ENCODE peak calls at places on chromosomes 11 and 22, in six cellular contexts. One of them, this sample, is unnamed.

GRCh38 chr11:65213322-65214211 is 31.8 kb downstream of the CAPN1 start:
- DNase-seq in spleen: peak; percentile 87
- DNase-seq in fibroblast of the aortic adventitia: no peak
- DNase-seq in Panc1: no peak
- DNase-seq in cardiac fibroblast: no peak
- DNase-seq in coronary artery: no peak
- DNase-seq in this sample: no peak

GRCh38 chr11:124798991-124799383 is 1.2 kb downstream of the MSANTD2 start:
- DNase-seq in spleen: no peak
- DNase-seq in fibroblast of the aortic adventitia: peak; percentile 81
- DNase-seq in Panc1: no peak
- DNase-seq in cardiac fibroblast: peak; percentile 55
- DNase-seq in coronary artery: no peak
- DNase-seq in this sample: no peak

GRCh38 chr11:129190087-129190486 is 2.0 kb downstream of the ARHGAP32 start:
- DNase-seq in spleen: no peak
- DNase-seq in fibroblast of the aortic adventitia: no peak
- DNase-seq in Panc1: peak; percentile 12
- DNase-seq in cardiac fibroblast: peak; percentile 30
- DNase-seq in coronary artery: no peak
- DNase-seq in this sample: no peak

GRCh38 chr11:11620251-11620965 is 1.4 kb downstream of the GALNT18 start:
- DNase-seq in spleen: peak; percentile 78
- DNase-seq in fibroblast of the aortic adventitia: peak; percentile 9
- DNase-seq in Panc1: no peak
- DNase-seq in cardiac fibroblast: no peak
- DNase-seq in coronary artery: peak; percentile 80
- DNase-seq in this sample: peak; percentile 69

GRCh38 chr11:64745523-64746328 is 1.8 kb upstream of the RASGRP2 start:
- DNase-seq in spleen: peak; percentile 96
- DNase-seq in fibroblast of the aortic adventitia: peak; percentile 24
- DNase-seq in Panc1: no peak
- DNase-seq in cardiac fibroblast: peak; percentile 40
- DNase-seq in coronary artery: peak; percentile 97
- DNase-seq in this sample: no peak

GRCh38 chr22:45903355-45904149 is 73.4 kb downstream of the WNT7B start:
- DNase-seq in spleen: no peak
- DNase-seq in fibroblast of the aortic adventitia: peak; percentile 59
- DNase-seq in Panc1: no peak
- DNase-seq in cardiac fibroblast: peak; percentile 59
- DNase-seq in coronary artery: no peak
- DNase-seq in this sample: no peak

GRCh38 chr11:73359930-73360742 is 16.1 kb upstream of the RELT start:
- DNase-seq in spleen: no peak
- DNase-seq in fibroblast of the aortic adventitia: peak; percentile 55
- DNase-seq in Panc1: no peak
- DNase-seq in cardiac fibroblast: peak; percentile 47
- DNase-seq in coronary artery: no peak
- DNase-seq in this sample: no peak

GRCh38 chr11:70731670-70732492 is 333.6 kb downstream of the CTTN start:
- DNase-seq in spleen: peak; percentile 48
- DNase-seq in fibroblast of the aortic adventitia: no peak
- DNase-seq in Panc1: no peak
- DNase-seq in cardiac fibroblast: no peak
- DNase-seq in coronary artery: no peak
- DNase-seq in this sample: no peak

GRCh38 chr22:26065847-26066246 is 103.4 kb upstream of the SEZ6L start:
- DNase-seq in spleen: no peak
- DNase-seq in fibroblast of the aortic adventitia: no peak
- DNase-seq in Panc1: no peak
- DNase-seq in cardiac fibroblast: no peak
- DNase-seq in coronary artery: no peak
- DNase-seq in this sample: no peak

GRCh38 chr22:46073683-46074504 is 76.4 kb upstream of the PPARA start:
- DNase-seq in spleen: peak; percentile 75
- DNase-seq in fibroblast of the aortic adventitia: peak; percentile 53
- DNase-seq in Panc1: no peak
- DNase-seq in cardiac fibroblast: peak; percentile 44
- DNase-seq in coronary artery: peak; percentile 83
- DNase-seq in this sample: peak; percentile 37

GRCh38 chr11:27234043-27234668 is 128.9 kb downstream of the CCDC34 start:
- DNase-seq in spleen: peak; percentile 73
- DNase-seq in fibroblast of the aortic adventitia: peak; percentile 99
- DNase-seq in Panc1: no peak
- DNase-seq in cardiac fibroblast: peak; percentile 91
- DNase-seq in coronary artery: no peak
- DNase-seq in this sample: no peak

GRCh38 chr11:32916361-32916760 is 23.8 kb downstream of the QSER1 start:
- DNase-seq in spleen: no peak
- DNase-seq in fibroblast of the aortic adventitia: no peak
- DNase-seq in Panc1: no peak
- DNase-seq in cardiac fibroblast: no peak
- DNase-seq in coronary artery: no peak
- DNase-seq in this sample: no peak

GRCh38 chr11:133595998-133596590 is 63.8 kb upstream of the OPCML start:
- DNase-seq in spleen: no peak
- DNase-seq in fibroblast of the aortic adventitia: no peak
- DNase-seq in Panc1: no peak
- DNase-seq in cardiac fibroblast: no peak
- DNase-seq in coronary artery: no peak
- DNase-seq in this sample: no peak

GRCh38 chr11:1299621-1300020 is 9.8 kb downstream of the TOLLIP start:
- DNase-seq in spleen: peak; percentile 76
- DNase-seq in fibroblast of the aortic adventitia: no peak
- DNase-seq in Panc1: no peak
- DNase-seq in cardiac fibroblast: no peak
- DNase-seq in coronary artery: peak; percentile 71
- DNase-seq in this sample: peak; percentile 61

GRCh38 chr11:130217632-130218031 is 58.0 kb downstream of the ST14 start:
- DNase-seq in spleen: peak; percentile 57
- DNase-seq in fibroblast of the aortic adventitia: no peak
- DNase-seq in Panc1: no peak
- DNase-seq in cardiac fibroblast: no peak
- DNase-seq in coronary artery: no peak
- DNase-seq in this sample: no peak

GRCh38 chr22:24155597-24156145 is 25.6 kb upstream of the SUSD2 start:
- DNase-seq in spleen: peak; percentile 94
- DNase-seq in fibroblast of the aortic adventitia: peak; percentile 62
- DNase-seq in Panc1: no peak
- DNase-seq in cardiac fibroblast: peak; percentile 62
- DNase-seq in coronary artery: peak; percentile 87
- DNase-seq in this sample: no peak

GRCh38 chr22:30611197-30611596 is 4.2 kb downstream of the TCN2 start:
- DNase-seq in spleen: no peak
- DNase-seq in fibroblast of the aortic adventitia: no peak
- DNase-seq in Panc1: no peak
- DNase-seq in cardiac fibroblast: no peak
- DNase-seq in coronary artery: no peak
- DNase-seq in this sample: no peak

GRCh38 chr11:64348611-64349387 is 8.8 kb downstream of the CCDC88B start:
- DNase-seq in spleen: no peak
- DNase-seq in fibroblast of the aortic adventitia: no peak
- DNase-seq in Panc1: no peak
- DNase-seq in cardiac fibroblast: no peak
- DNase-seq in coronary artery: no peak
- DNase-seq in this sample: no peak

GRCh38 chr22:28426346-28427132 is 253.1 kb downstream of the TTC28 start:
- DNase-seq in spleen: no peak
- DNase-seq in fibroblast of the aortic adventitia: peak; percentile 90
- DNase-seq in Panc1: no peak
- DNase-seq in cardiac fibroblast: peak; percentile 34
- DNase-seq in coronary artery: no peak
- DNase-seq in this sample: no peak

GRCh38 chr22:50671641-50672040 is 982 bp upstream of the SHANK3 start:
- DNase-seq in spleen: no peak
- DNase-seq in fibroblast of the aortic adventitia: no peak
- DNase-seq in Panc1: no peak
- DNase-seq in cardiac fibroblast: peak; percentile 54
- DNase-seq in coronary artery: peak; percentile 62
- DNase-seq in this sample: no peak

GRCh38 chr11:72773696-72774095 is 20.2 kb downstream of the STARD10 start:
- DNase-seq in spleen: no peak
- DNase-seq in fibroblast of the aortic adventitia: no peak
- DNase-seq in Panc1: no peak
- DNase-seq in cardiac fibroblast: peak; percentile 18
- DNase-seq in coronary artery: no peak
- DNase-seq in this sample: no peak

GRCh38 chr22:50305658-50306566 is 1.5 kb downstream of the PLXNB2 start:
- DNase-seq in spleen: no peak
- DNase-seq in fibroblast of the aortic adventitia: peak; percentile 95
- DNase-seq in Panc1: peak; percentile 12
- DNase-seq in cardiac fibroblast: peak; percentile 95
- DNase-seq in coronary artery: peak; percentile 93
- DNase-seq in this sample: peak; percentile 99

GRCh38 chr11:3905080-3905953 is 49.9 kb downstream of the STIM1 start:
- DNase-seq in spleen: no peak
- DNase-seq in fibroblast of the aortic adventitia: peak; percentile 84
- DNase-seq in Panc1: no peak
- DNase-seq in cardiac fibroblast: peak; percentile 91
- DNase-seq in coronary artery: no peak
- DNase-seq in this sample: peak; percentile 58

GRCh38 chr11:73331138-73331916 is 23.3 kb downstream of the ARHGEF17 start:
- DNase-seq in spleen: no peak
- DNase-seq in fibroblast of the aortic adventitia: peak; percentile 39
- DNase-seq in Panc1: no peak
- DNase-seq in cardiac fibroblast: no peak
- DNase-seq in coronary artery: no peak
- DNase-seq in this sample: no peak

GRCh38 chr11:86954288-86955110 is 696 bp downstream of the FZD4 start:
- DNase-seq in spleen: no peak
- DNase-seq in fibroblast of the aortic adventitia: peak; percentile 53
- DNase-seq in Panc1: no peak
- DNase-seq in cardiac fibroblast: no peak
- DNase-seq in coronary artery: peak; percentile 78
- DNase-seq in this sample: no peak

GRCh38 chr22:44143596-44143995 is 37.1 kb upstream of the PARVG start:
- DNase-seq in spleen: no peak
- DNase-seq in fibroblast of the aortic adventitia: no peak
- DNase-seq in Panc1: no peak
- DNase-seq in cardiac fibroblast: no peak
- DNase-seq in coronary artery: no peak
- DNase-seq in this sample: no peak

GRCh38 chr11:117828641-117829368 is 4.3 kb upstream of the FXYD2 start:
- DNase-seq in spleen: peak; percentile 84
- DNase-seq in fibroblast of the aortic adventitia: peak; percentile 23
- DNase-seq in Panc1: no peak
- DNase-seq in cardiac fibroblast: peak; percentile 51
- DNase-seq in coronary artery: peak; percentile 84
- DNase-seq in this sample: no peak

GRCh38 chr11:110377451-110377850 is 52.3 kb upstream of the FDX1 start:
- DNase-seq in spleen: no peak
- DNase-seq in fibroblast of the aortic adventitia: no peak
- DNase-seq in Panc1: no peak
- DNase-seq in cardiac fibroblast: no peak
- DNase-seq in coronary artery: no peak
- DNase-seq in this sample: no peak

GRCh38 chr11:83292709-83293435 is 6.7 kb upstream of the CCDC90B start:
- DNase-seq in spleen: no peak
- DNase-seq in fibroblast of the aortic adventitia: peak; percentile 84
- DNase-seq in Panc1: peak; percentile 17
- DNase-seq in cardiac fibroblast: peak; percentile 87
- DNase-seq in coronary artery: no peak
- DNase-seq in this sample: no peak

GRCh38 chr22:41565403-41566054 is 4.7 kb downstream of the CSDC2 start:
- DNase-seq in spleen: no peak
- DNase-seq in fibroblast of the aortic adventitia: peak; percentile 83
- DNase-seq in Panc1: no peak
- DNase-seq in cardiac fibroblast: peak; percentile 85
- DNase-seq in coronary artery: no peak
- DNase-seq in this sample: no peak

GRCh38 chr11:74134661-74135515 is 35.9 kb downstream of the C2CD3 start:
- DNase-seq in spleen: no peak
- DNase-seq in fibroblast of the aortic adventitia: no peak
- DNase-seq in Panc1: no peak
- DNase-seq in cardiac fibroblast: peak; percentile 46
- DNase-seq in coronary artery: no peak
- DNase-seq in this sample: peak; percentile 79

GRCh38 chr11:102810943-102811528 is 13.1 kb upstream of the MMP1 start:
- DNase-seq in spleen: no peak
- DNase-seq in fibroblast of the aortic adventitia: peak; percentile 63
- DNase-seq in Panc1: no peak
- DNase-seq in cardiac fibroblast: peak; percentile 50
- DNase-seq in coronary artery: no peak
- DNase-seq in this sample: no peak

GRCh38 chr11:10351768-10352641 is 47.1 kb downstream of the ADM start:
- DNase-seq in spleen: no peak
- DNase-seq in fibroblast of the aortic adventitia: peak; percentile 86
- DNase-seq in Panc1: peak; percentile 81
- DNase-seq in cardiac fibroblast: peak; percentile 97
- DNase-seq in coronary artery: no peak
- DNase-seq in this sample: no peak

GRCh38 chr11:119307219-119307618 is 9.7 kb downstream of the MCAM start:
- DNase-seq in spleen: no peak
- DNase-seq in fibroblast of the aortic adventitia: no peak
- DNase-seq in Panc1: no peak
- DNase-seq in cardiac fibroblast: no peak
- DNase-seq in coronary artery: no peak
- DNase-seq in this sample: no peak
- TF ChIP-seq CTCF in spleen: peak; percentile 6
- TF ChIP-seq CTCF in fibroblast of the aortic adventitia: no peak
- TF ChIP-seq CTCF in Panc1: no peak
- TF ChIP-seq CTCF in cardiac fibroblast: no peak
- TF ChIP-seq CTCF in coronary artery: no peak
- TF ChIP-seq CTCF in this sample: peak; percentile 20

GRCh38 chr11:17915500-17916143 is 97.2 kb downstream of the SERGEF start:
- DNase-seq in spleen: no peak
- DNase-seq in fibroblast of the aortic adventitia: no peak
- DNase-seq in Panc1: no peak
- DNase-seq in cardiac fibroblast: no peak
- DNase-seq in coronary artery: no peak
- DNase-seq in this sample: no peak
- TF ChIP-seq CTCF in spleen: no peak
- TF ChIP-seq CTCF in fibroblast of the aortic adventitia: no peak
- TF ChIP-seq CTCF in Panc1: no peak
- TF ChIP-seq CTCF in cardiac fibroblast: no peak
- TF ChIP-seq CTCF in coronary artery: no peak
- TF ChIP-seq CTCF in this sample: no peak

GRCh38 chr11:106446302-106446701 is 368.8 kb downstream of the AASDHPPT start:
- DNase-seq in spleen: no peak
- DNase-seq in fibroblast of the aortic adventitia: no peak
- DNase-seq in Panc1: no peak
- DNase-seq in cardiac fibroblast: no peak
- DNase-seq in coronary artery: no peak
- DNase-seq in this sample: no peak
- TF ChIP-seq CTCF in spleen: no peak
- TF ChIP-seq CTCF in fibroblast of the aortic adventitia: no peak
- TF ChIP-seq CTCF in Panc1: no peak
- TF ChIP-seq CTCF in cardiac fibroblast: no peak
- TF ChIP-seq CTCF in coronary artery: no peak
- TF ChIP-seq CTCF in this sample: no peak

DNA sequence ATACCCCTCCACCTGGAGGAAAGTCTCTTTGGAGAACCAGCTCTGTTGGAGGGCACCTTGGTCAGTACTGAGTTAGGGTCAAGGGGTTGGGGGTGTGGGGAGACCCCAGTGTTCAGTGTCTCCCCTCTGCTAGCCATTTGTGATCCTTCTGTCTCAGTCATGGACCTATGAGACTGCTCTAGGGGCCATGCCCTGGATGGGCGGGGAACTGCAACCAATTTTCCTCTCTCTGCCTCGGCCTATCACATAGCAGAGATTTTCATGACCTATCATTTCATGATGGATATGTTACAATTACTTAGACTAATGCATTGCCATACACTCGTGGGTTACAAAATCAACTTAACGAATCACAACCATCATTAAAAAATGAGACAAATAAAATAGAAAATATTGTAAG is 7.4 kb downstream of the OTOG start:
- DNase-seq in spleen: peak; percentile 21
- DNase-seq in fibroblast of the aortic adventitia: no peak
- DNase-seq in Panc1: no peak
- DNase-seq in cardiac fibroblast: no peak
- DNase-seq in coronary artery: no peak
- DNase-seq in this sample: no peak
- TF ChIP-seq CTCF in spleen: no peak
- TF ChIP-seq CTCF in fibroblast of the aortic adventitia: no peak
- TF ChIP-seq CTCF in Panc1: no peak
- TF ChIP-seq CTCF in cardiac fibroblast: no peak
- TF ChIP-seq CTCF in coronary artery: no peak
- TF ChIP-seq CTCF in this sample: no peak